ENCODE peak calls at places on chromosomes 16 and 17, in seven cellular contexts. One of them, this sample, is unnamed.

GRCh38 chr17:2075336-2076056 is 20.6 kb downstream of the HIC1 start:
- DNase-seq in myocyte: peak; percentile 79
- DNase-seq in head of caudate nucleus: no peak
- DNase-seq in stimulated activated CD4-positive, alpha-beta T cell treated with anti-CD3 and anti-CD28 coated beads, TNF-alpha, amount 100 ng/mL, for 48 hours: no peak
- DNase-seq in NCI-H1417 treated with DMSO at 0.1 percent for 48 hours: no peak
- DNase-seq in dorsolateral prefrontal cortex: no peak
- DNase-seq in left cardiac atrium: peak; percentile 72
- DNase-seq in this sample: no peak

GRCh38 chr17:38852771-38853291 is 690 bp downstream of the RPL23 start:
- DNase-seq in myocyte: peak; percentile 39
- DNase-seq in NCI-H1417 treated with DMSO at 0.1 percent for 48 hours: no peak
- DNase-seq in head of caudate nucleus: no peak
- DNase-seq in stimulated activated CD4-positive, alpha-beta T cell treated with anti-CD3 and anti-CD28 coated beads, TNF-alpha, amount 100 ng/mL, for 48 hours: no peak
- DNase-seq in left cardiac atrium: no peak
- DNase-seq in dorsolateral prefrontal cortex: no peak
- DNase-seq in this sample: no peak

GRCh38 chr17:31726980-31727427 is 132.0 kb downstream of the COPRS start:
- DNase-seq in head of caudate nucleus: no peak
- DNase-seq in dorsolateral prefrontal cortex: no peak
- DNase-seq in NCI-H1417 treated with DMSO at 0.1 percent for 48 hours: no peak
- DNase-seq in stimulated activated CD4-positive, alpha-beta T cell treated with anti-CD3 and anti-CD28 coated beads, TNF-alpha, amount 100 ng/mL, for 48 hours: no peak
- DNase-seq in myocyte: no peak
- DNase-seq in left cardiac atrium: no peak
- DNase-seq in this sample: no peak

GRCh38 chr16:84177740-84178070 is 9.2 kb downstream of the TAF1C start:
- DNase-seq in stimulated activated CD4-positive, alpha-beta T cell treated with anti-CD3 and anti-CD28 coated beads, TNF-alpha, amount 100 ng/mL, for 48 hours: no peak
- DNase-seq in myocyte: no peak
- DNase-seq in dorsolateral prefrontal cortex: no peak
- DNase-seq in head of caudate nucleus: no peak
- DNase-seq in NCI-H1417 treated with DMSO at 0.1 percent for 48 hours: no peak
- DNase-seq in left cardiac atrium: no peak
- DNase-seq in this sample: no peak

GRCh38 chr17:29180788-29181160 is 576 bp upstream of the MYO18A start:
- DNase-seq in dorsolateral prefrontal cortex: no peak
- DNase-seq in stimulated activated CD4-positive, alpha-beta T cell treated with anti-CD3 and anti-CD28 coated beads, TNF-alpha, amount 100 ng/mL, for 48 hours: no peak
- DNase-seq in left cardiac atrium: no peak
- DNase-seq in myocyte: no peak
- DNase-seq in NCI-H1417 treated with DMSO at 0.1 percent for 48 hours: no peak
- DNase-seq in head of caudate nucleus: no peak
- DNase-seq in this sample: peak; percentile 38

GRCh38 chr16:56269824-56270684 is 78.8 kb downstream of the GNAO1 start:
- DNase-seq in myocyte: peak; percentile 48
- DNase-seq in dorsolateral prefrontal cortex: peak; percentile 78
- DNase-seq in left cardiac atrium: peak; percentile 61
- DNase-seq in stimulated activated CD4-positive, alpha-beta T cell treated with anti-CD3 and anti-CD28 coated beads, TNF-alpha, amount 100 ng/mL, for 48 hours: no peak
- DNase-seq in NCI-H1417 treated with DMSO at 0.1 percent for 48 hours: no peak
- DNase-seq in head of caudate nucleus: peak; percentile 71
- DNase-seq in this sample: peak; percentile 78

GRCh38 chr17:63512896-63513644 is 10.1 kb upstream of the KCNH6 start:
- DNase-seq in left cardiac atrium: no peak
- DNase-seq in myocyte: no peak
- DNase-seq in stimulated activated CD4-positive, alpha-beta T cell treated with anti-CD3 and anti-CD28 coated beads, TNF-alpha, amount 100 ng/mL, for 48 hours: no peak
- DNase-seq in NCI-H1417 treated with DMSO at 0.1 percent for 48 hours: no peak
- DNase-seq in dorsolateral prefrontal cortex: no peak
- DNase-seq in head of caudate nucleus: no peak
- DNase-seq in this sample: no peak

GRCh38 chr16:81553814-81554675 is 109.4 kb downstream of the CMIP start:
- DNase-seq in NCI-H1417 treated with DMSO at 0.1 percent for 48 hours: no peak
- DNase-seq in stimulated activated CD4-positive, alpha-beta T cell treated with anti-CD3 and anti-CD28 coated beads, TNF-alpha, amount 100 ng/mL, for 48 hours: no peak
- DNase-seq in myocyte: no peak
- DNase-seq in left cardiac atrium: peak; percentile 39
- DNase-seq in head of caudate nucleus: no peak
- DNase-seq in dorsolateral prefrontal cortex: no peak
- DNase-seq in this sample: no peak

GRCh38 chr16:4140652-4141051 is 24.4 kb upstream of the ADCY9 start:
- DNase-seq in NCI-H1417 treated with DMSO at 0.1 percent for 48 hours: no peak
- DNase-seq in stimulated activated CD4-positive, alpha-beta T cell treated with anti-CD3 and anti-CD28 coated beads, TNF-alpha, amount 100 ng/mL, for 48 hours: no peak
- DNase-seq in head of caudate nucleus: no peak
- DNase-seq in left cardiac atrium: no peak
- DNase-seq in myocyte: peak; percentile 19
- DNase-seq in dorsolateral prefrontal cortex: no peak
- DNase-seq in this sample: no peak

This sample was measured in cerebellum.